ENCODE peak calls at places on chromosome 5, in ten cellular contexts. U is RWPE2, G is A549, J is AG04450, P is MCF 10A, K is ovary, Z is left lung, D is H9, A is heart right ventricle, V is IMR-90. S is an unnamed sample.

GRCh38 chr5:77679791-77680190 is 41.3 kb upstream of the OTP start:
- DNase-seq in A (no peak), J (no peak), G (peak; percentile 11), P (peak; percentile 72), D (no peak), Z (no peak), U (no peak), V (peak; percentile 57), K (no peak), S (no peak)

GRCh38 chr5:151856861-151857260 is 67.8 kb downstream of the GLRA1 start:
- DNase-seq in K (no peak), P (no peak), U (no peak), D (no peak), Z (peak; percentile 63), A (no peak), V (no peak), G (no peak), J (no peak), S (no peak)

GRCh38 chr5:17258429-17258828 is 41.0 kb downstream of the BASP1 start:
- DNase-seq in K (no peak), J (no peak), Z (no peak), P (no peak), V (peak; percentile 68), U (no peak), D (no peak), G (no peak), A (no peak), S (no peak)

GRCh38 chr5:171428168-171428658 is 8.8 kb downstream of the FGF18 start:
- DNase-seq in J (no peak), V (no peak), K (peak; percentile 6), P (no peak), Z (no peak), A (no peak), G (no peak), D (peak; percentile 17), U (no peak), S (no peak)

GRCh38 chr5:180818942-180819341 is 16.3 kb upstream of the MGAT1 start:
- DNase-seq in K (no peak), P (no peak), A (no peak), V (no peak), G (no peak), Z (no peak), U (no peak), J (no peak), D (no peak), S (no peak)

GRCh38 chr5:83718195-83718825 is 2.3 kb downstream of the HAPLN1 start:
- DNase-seq in Z (no peak), K (no peak), V (peak; percentile 73), P (peak; percentile 67), G (peak; percentile 72), D (peak; percentile 50), U (no peak), A (peak; percentile 55), J (peak; percentile 38), S (peak; percentile 48)

GRCh38 chr5:101675510-101675909 is 620.6 kb downstream of the SLCO4C1 start:
- DNase-seq in D (no peak), Z (no peak), J (no peak), K (no peak), P (no peak), V (no peak), U (no peak), A (no peak), G (no peak), S (no peak)

GRCh38 chr5:89399553-89399952 is 516.6 kb upstream of the MEF2C start:
- DNase-seq in D (no peak), V (no peak), A (no peak), U (no peak), P (no peak), K (no peak), Z (no peak), G (no peak), J (no peak), S (no peak)

GRCh38 chr5:14109771-14110170 is 33.4 kb upstream of the TRIO start:
- DNase-seq in V (peak; percentile 10), J (no peak), U (no peak), Z (no peak), K (no peak), A (no peak), D (no peak), G (peak; percentile 12), P (peak; percentile 15), S (no peak)

GRCh38 chr5:177496111-177497010 is 1.0 kb downstream of the PDLIM7 start:
- DNase-seq in K (peak; percentile 85), Z (peak; percentile 89), V (peak; percentile 94), A (peak; percentile 79), D (peak; percentile 94), G (peak; percentile 86), J (peak; percentile 92), P (peak; percentile 95), U (peak; percentile 98), S (peak; percentile 77)

GRCh38 chr5:177493795-177494355 is 3.5 kb downstream of the PDLIM7 start:
- DNase-seq in J (no peak), Z (no peak), G (no peak), P (no peak), K (no peak), V (no peak), U (no peak), A (no peak), D (no peak), S (no peak)

GRCh38 chr5:177492841-177493240 is 4.6 kb downstream of the PDLIM7 start:
- DNase-seq in V (no peak), J (no peak), A (no peak), Z (no peak), P (no peak), U (no peak), G (no peak), D (no peak), K (no peak), S (no peak)

GRCh38 chr5:177495243-177496060 is 2.0 kb downstream of the PDLIM7 start:
- DNase-seq in V (peak; percentile 88), A (peak; percentile 57), G (peak; percentile 72), P (no peak), Z (peak; percentile 85), D (peak; percentile 92), U (peak; percentile 90), K (peak; percentile 69), J (peak; percentile 85), S (peak; percentile 44)

DNA sequence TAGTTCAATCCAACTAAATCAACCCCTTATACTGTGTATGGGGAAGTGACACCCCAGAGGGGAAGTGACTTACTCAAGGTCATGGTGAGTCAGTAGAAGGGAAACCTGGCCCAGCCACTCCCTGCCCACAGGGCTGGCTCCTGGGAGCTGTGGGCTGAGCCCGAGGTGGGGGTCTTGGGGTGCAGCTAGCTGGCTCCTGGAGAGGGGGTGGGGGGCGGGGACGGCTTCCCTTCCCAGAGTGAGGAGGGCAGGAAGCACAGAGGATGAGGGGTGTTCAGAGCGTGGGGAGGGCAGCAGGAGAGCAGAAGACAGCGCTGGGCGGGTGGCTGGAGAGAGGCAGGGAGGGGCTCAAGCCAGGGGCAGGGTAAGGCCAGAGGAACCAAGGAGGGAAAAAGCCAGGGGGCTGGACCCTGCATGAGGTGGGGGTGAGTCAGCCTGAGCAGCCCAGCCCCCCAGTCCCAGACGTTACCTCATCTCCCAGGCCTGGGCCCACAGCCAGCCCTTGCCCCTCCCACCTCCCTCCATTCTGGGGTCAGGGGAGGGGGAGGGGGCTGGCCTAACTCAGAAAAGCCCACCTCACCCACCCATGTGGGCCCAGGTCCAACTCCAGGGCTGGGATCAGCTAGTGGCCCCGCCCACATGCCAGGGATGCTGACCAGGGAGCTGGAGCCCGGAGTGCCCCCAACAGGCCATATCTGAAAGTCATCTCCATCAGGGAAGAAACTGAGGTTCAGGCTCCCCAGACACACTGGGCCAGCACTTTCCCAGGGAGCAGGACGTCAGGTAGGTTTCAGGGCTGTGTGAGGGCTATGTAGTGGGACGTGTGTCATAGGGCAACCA is 2.8 kb downstream of the PDLIM7 start:
- DNase-seq in D (peak; percentile 86), G (peak; percentile 82), J (peak; percentile 85), Z (peak; percentile 88), V (peak; percentile 92), P (peak; percentile 82), K (peak; percentile 81), U (peak; percentile 98), A (peak; percentile 66), S (no peak)
- TF ChIP-seq CTCF in D (peak; percentile 45), G (peak; percentile 34), J (peak; percentile 56), Z (no peak), V (peak; percentile 55), P (peak; percentile 22), K (no peak), U (peak; percentile 61), A (peak; percentile 42), S (no peak)

DNA sequence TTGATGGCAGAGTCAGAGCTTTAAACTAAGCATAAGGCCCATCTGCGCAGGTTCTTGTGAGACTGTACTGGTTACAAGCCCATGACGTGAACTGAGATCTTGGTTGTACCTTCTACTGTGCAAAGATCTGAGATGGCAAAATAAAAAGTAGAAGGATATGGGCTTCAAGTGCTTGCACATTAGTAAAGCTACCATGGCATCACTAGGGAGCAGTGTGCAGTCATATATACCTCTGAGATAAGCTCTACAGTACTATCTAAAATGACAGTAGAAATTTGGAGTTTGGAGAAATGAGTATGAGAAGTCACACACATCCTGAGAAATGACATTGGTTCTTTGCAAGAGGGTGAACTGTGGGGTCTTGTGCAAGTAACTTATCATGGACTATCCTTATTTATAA is 408.2 kb upstream of the PRR16 start:
- DNase-seq in U (no peak), J (peak; percentile 21), A (no peak), V (peak; percentile 76), G (peak; percentile 17), D (no peak), K (no peak), Z (no peak), P (peak; percentile 65), S (no peak)
- TF ChIP-seq CTCF in U (peak; percentile 73), J (peak; percentile 61), A (peak; percentile 53), V (peak; percentile 71), G (peak; percentile 8), D (no peak), K (peak; percentile 22), Z (no peak), P (peak; percentile 43), S (no peak)

GRCh38 chr5:674630-675011 is 18.5 kb downstream of the TPPP start:
- DNase-seq in V (no peak), G (no peak), P (no peak), Z (peak; percentile 75), U (no peak), A (peak; percentile 3), D (peak; percentile 43), J (no peak), K (peak; percentile 25), S (no peak)
- TF ChIP-seq CTCF in V (no peak), G (no peak), P (no peak), Z (no peak), U (no peak), A (peak; percentile 17), D (no peak), J (no peak), K (no peak), S (no peak)

DNA sequence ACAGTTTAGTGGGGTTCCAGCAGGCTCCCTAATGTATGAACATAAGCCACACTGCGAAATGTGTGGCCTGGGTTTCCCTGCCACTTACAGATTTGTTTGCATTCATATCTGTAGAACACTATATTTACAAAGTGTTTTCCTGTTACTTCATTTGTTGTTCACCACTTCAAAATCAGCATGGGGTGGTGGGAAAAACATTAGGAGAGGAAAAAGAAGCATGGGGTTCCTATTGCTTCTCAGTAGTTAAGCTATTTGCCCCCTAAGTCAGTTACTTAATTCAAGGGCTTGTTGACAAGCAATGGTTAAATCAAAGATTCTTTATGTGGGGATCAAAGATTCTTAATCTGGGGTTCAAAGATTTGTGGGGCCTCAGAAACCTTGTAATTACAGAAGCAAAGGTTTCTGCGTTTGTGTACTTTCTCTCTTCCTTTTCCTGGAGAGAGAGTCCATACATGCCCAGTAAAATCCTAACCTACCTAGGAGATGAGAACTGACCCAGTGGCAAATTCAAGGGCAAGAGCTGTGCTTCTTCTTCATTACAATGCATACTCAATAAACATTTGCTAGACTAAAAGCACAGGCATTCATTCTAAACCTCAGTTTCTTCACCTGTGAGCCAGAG is 27.0 kb downstream of the ZNF608 start:
- DNase-seq in U (no peak), K (no peak), G (no peak), Z (no peak), A (no peak), D (no peak), J (no peak), V (no peak), P (no peak), S (no peak)
- TF ChIP-seq CTCF in U (no peak), K (no peak), G (no peak), Z (no peak), A (no peak), D (no peak), J (no peak), V (no peak), P (no peak), S (no peak)

S was measured in endothelial cell.